ENCODE peak calls at places on chromosomes 12 and 14, in seven cellular contexts. S is progenitor cell of endocrine pancreas, T is GM23338, X is T-helper 17 cell, N is RPMI7951, F is WTC11, W is fibroblast of gingiva. Q is an unnamed sample.

GRCh38 chr12:24379493-24379892 is 430.0 kb upstream of the SOX5 start:
- DNase-seq in S (no peak), T (peak), X (no peak), N (no peak), F (no peak), W (no peak), Q (no peak)

GRCh38 chr12:3681595-3681921 is 71.4 kb downstream of the CRACR2A start:
- DNase-seq in S (no peak), T (no peak), X (no peak), N (no peak), F (no peak), W (no peak), Q (no peak)

GRCh38 chr12:8590842-8591545 is 21.7 kb downstream of the AICDA start:
- DNase-seq in S (no peak), T (peak), X (no peak), N (no peak), F (no peak), W (no peak), Q (no peak)

GRCh38 chr12:12877789-12878455 is 13.4 kb upstream of the GPRC5A start:
- DNase-seq in S (no peak), T (no peak), X (no peak), N (peak), F (no peak), W (peak), Q (no peak)

GRCh38 chr14:78450945-78451344 is 280.8 kb downstream of the NRXN3 start:
- DNase-seq in S (no peak), T (no peak), X (no peak), N (no peak), F (no peak), W (no peak), Q (no peak)

GRCh38 chr12:6424848-6425247 is 19.9 kb upstream of the CD27 start:
- DNase-seq in S (no peak), T (no peak), X (no peak), N (no peak), F (no peak), W (no peak), Q (no peak)

GRCh38 chr12:114903394-114903748 is 219.4 kb upstream of the TBX3 start:
- DNase-seq in S (no peak), T (no peak), X (no peak), N (no peak), F (no peak), W (no peak), Q (no peak)

GRCh38 chr14:100426331-100426730 is 103.2 kb downstream of the SLC25A47 start:
- DNase-seq in S (no peak), T (no peak), X (no peak), N (no peak), F (no peak), W (no peak), Q (no peak)

GRCh38 chr12:75798527-75798926 is 233.0 kb downstream of the PHLDA1 start:
- DNase-seq in S (no peak), T (no peak), X (no peak), N (no peak), F (no peak), W (no peak), Q (no peak)

GRCh38 chr12:6367065-6367968 is 8.0 kb downstream of the SCNN1A start:
- DNase-seq in S (no peak), T (no peak), X (no peak), N (peak), F (no peak), W (no peak), Q (peak)

GRCh38 chr12:48572326-48572725 is 2.5 kb upstream of the LALBA start:
- DNase-seq in S (no peak), T (no peak), X (no peak), N (no peak), F (no peak), W (no peak), Q (no peak)

GRCh38 chr12:120684523-120684932 is 2.4 kb upstream of the MLEC start:
- DNase-seq in S (no peak), T (no peak), X (no peak), N (peak), F (no peak), W (peak), Q (no peak)

GRCh38 chr12:91877022-91877421 is 268.6 kb downstream of the BTG1 start:
- DNase-seq in S (no peak), T (no peak), X (peak), N (no peak), F (no peak), W (peak), Q (peak)

GRCh38 chr12:88266851-88267360 is 124.8 kb downstream of the TMTC3 start:
- DNase-seq in S (no peak), T (no peak), X (no peak), N (peak), F (no peak), W (peak), Q (no peak)

GRCh38 chr14:66635435-66635834 is 127.5 kb downstream of the GPHN start:
- DNase-seq in S (no peak), T (no peak), X (no peak), N (no peak), F (no peak), W (no peak), Q (no peak)

GRCh38 chr12:44459569-44459968 is 416.5 kb downstream of the NELL2 start:
- DNase-seq in S (no peak), T (no peak), X (no peak), N (no peak), F (no peak), W (no peak), Q (no peak)

GRCh38 chr12:102781117-102781516 is 135.9 kb downstream of the PAH start:
- DNase-seq in S (no peak), T (no peak), X (no peak), N (no peak), F (no peak), W (no peak), Q (no peak)

GRCh38 chr12:100904270-100904669 is 109.7 kb downstream of the ANO4 start:
- DNase-seq in S (no peak), T (no peak), X (no peak), N (no peak), F (no peak), W (no peak), Q (no peak)

GRCh38 chr14:102226356-102227125 is 78.4 kb downstream of the MOK start:
- DNase-seq in S (no peak), T (no peak), X (no peak), N (no peak), F (no peak), W (no peak), Q (no peak)

GRCh38 chr14:59461891-59462290 is 3.3 kb downstream of the GPR135 start:
- DNase-seq in S (no peak), T (no peak), X (no peak), N (no peak), F (no peak), W (no peak), Q (no peak)

GRCh38 chr12:124436366-124436765 is 131.0 kb downstream of the NCOR2 start:
- DNase-seq in S (no peak), T (no peak), X (no peak), N (no peak), F (no peak), W (no peak), Q (no peak)

GRCh38 chr12:45549503-45549902 is 180.0 kb upstream of the ARID2 start:
- DNase-seq in S (no peak), T (peak), X (no peak), N (no peak), F (no peak), W (no peak), Q (no peak)

GRCh38 chr14:21874167-21874566 is 200.5 kb upstream of the OR4E1 start:
- DNase-seq in S (no peak), T (no peak), X (no peak), N (no peak), F (no peak), W (no peak), Q (no peak)

GRCh38 chr12:47078733-47079364 is 572 bp upstream of the PCED1B start:
- DNase-seq in S (no peak), T (no peak), X (no peak), N (no peak), F (no peak), W (no peak), Q (no peak)

GRCh38 chr12:98402671-98403070 is 112.7 kb upstream of the TMPO start:
- DNase-seq in S (no peak), T (no peak), X (no peak), N (no peak), F (no peak), W (no peak), Q (no peak)